ENCODE peak calls at places on chromosome 1, in four cellular contexts. L is GM12865; G is CD8-positive, alpha-beta memory T cell; E is psoas muscle. U is an unnamed sample.

GRCh38 chr1:12618661-12619395 is 818 bp upstream of the DHRS3 start:
- DNase-seq in L (no peak), G (peak), E (peak), U (peak)

GRCh38 chr1:50332941-50333594 is 90.2 kb downstream of the DMRTA2 start:
- DNase-seq in L (peak), G (peak), E (peak), U (peak)

GRCh38 chr1:26067432-26067911 is at the start of gene TRIM63:
- DNase-seq in L (no peak), G (no peak), E (peak), U (no peak)

GRCh38 chr1:55592122-55592521 is 377.0 kb upstream of the USP24 start:
- DNase-seq in L (no peak), G (no peak), E (no peak), U (no peak)

GRCh38 chr1:87806377-87807094 is 477.9 kb downstream of the LMO4 start:
- DNase-seq in L (no peak), G (no peak), E (no peak), U (no peak)

GRCh38 chr1:1599919-1600860 is at the start of gene FNDC10:
- DNase-seq in L (no peak), G (no peak), E (no peak), U (no peak)

GRCh38 chr1:18875107-18875795 is 15.8 kb upstream of the TAS1R2 start:
- DNase-seq in L (peak), G (peak), E (peak), U (peak)

GRCh38 chr1:232549998-232550397 is 79.9 kb downstream of the SIPA1L2 start:
- DNase-seq in L (no peak), G (no peak), E (no peak), U (no peak)